ENCODE peak calls at places on chromosomes 11 and 22, in ten cellular contexts. F is uterus, Y is transverse colon, N is testis, L is A549, A is tibial nerve, O is endothelial cell of umbilical vein, Z is heart left ventricle, V is IMR-90, K is spleen. R is an unnamed sample.

GRCh38 chr11:2975594-2975993 is 16.5 kb downstream of the NAP1L4 start:
- DNase-seq in L (peak), V (peak), N (peak), Z (no peak), O (no peak), Y (no peak), F (no peak), A (no peak), K (no peak), R (peak)

GRCh38 chr11:115942043-115942442 is 437.8 kb upstream of the CADM1 start:
- DNase-seq in L (no peak), V (no peak), K (no peak), N (no peak), Z (no peak), F (no peak), O (no peak), A (no peak), Y (no peak), R (no peak)

GRCh38 chr11:44593194-44593593 is 27.7 kb downstream of the CD82 start:
- DNase-seq in F (no peak), A (no peak), N (no peak), Z (no peak), V (no peak), L (no peak), O (no peak), Y (no peak), K (no peak), R (no peak)

GRCh38 chr11:34600339-34601084 is 20.4 kb upstream of the EHF start:
- DNase-seq in O (no peak), K (no peak), L (peak), A (no peak), Z (no peak), F (no peak), Y (peak), V (peak), N (peak), R (no peak)

GRCh38 chr22:45101828-45102227 is 61.9 kb upstream of the NUP50 start:
- DNase-seq in L (peak), O (peak), N (peak), K (peak), A (no peak), Z (no peak), V (peak), Y (peak), F (peak), R (peak)

GRCh38 chr11:120273432-120273831 is 33.5 kb downstream of the POU2F3 start:
- DNase-seq in O (no peak), L (no peak), F (no peak), K (no peak), N (no peak), Z (no peak), Y (no peak), V (peak), A (no peak), R (no peak)

GRCh38 chr11:26483101-26483500 is 89.0 kb downstream of the MUC15 start:
- DNase-seq in Y (no peak), A (no peak), F (no peak), K (no peak), V (no peak), Z (no peak), N (no peak), O (no peak), L (no peak), R (no peak)

GRCh38 chr11:8018742-8019631 is 31.9 kb downstream of the EIF3F start:
- DNase-seq in L (peak), F (peak), K (peak), A (peak), Z (peak), O (peak), N (peak), V (peak), Y (peak), R (no peak)

GRCh38 chr11:6611092-6612007 is 666 bp downstream of the TAF10 start:
- DNase-seq in A (no peak), Z (peak), K (peak), V (peak), F (peak), N (peak), L (no peak), Y (peak), O (peak), R (peak)

GRCh38 chr22:32985899-32986772 is 72.0 kb downstream of the SYN3 start:
- DNase-seq in Z (no peak), L (peak), N (peak), V (peak), A (peak), Y (peak), F (peak), K (no peak), O (peak), R (peak)

GRCh38 chr22:48394787-48395620 is 1432.7 kb downstream of the BRD1 start:
- DNase-seq in K (no peak), N (no peak), A (no peak), L (no peak), O (no peak), V (no peak), Y (no peak), F (no peak), Z (no peak), R (no peak)

DNA sequence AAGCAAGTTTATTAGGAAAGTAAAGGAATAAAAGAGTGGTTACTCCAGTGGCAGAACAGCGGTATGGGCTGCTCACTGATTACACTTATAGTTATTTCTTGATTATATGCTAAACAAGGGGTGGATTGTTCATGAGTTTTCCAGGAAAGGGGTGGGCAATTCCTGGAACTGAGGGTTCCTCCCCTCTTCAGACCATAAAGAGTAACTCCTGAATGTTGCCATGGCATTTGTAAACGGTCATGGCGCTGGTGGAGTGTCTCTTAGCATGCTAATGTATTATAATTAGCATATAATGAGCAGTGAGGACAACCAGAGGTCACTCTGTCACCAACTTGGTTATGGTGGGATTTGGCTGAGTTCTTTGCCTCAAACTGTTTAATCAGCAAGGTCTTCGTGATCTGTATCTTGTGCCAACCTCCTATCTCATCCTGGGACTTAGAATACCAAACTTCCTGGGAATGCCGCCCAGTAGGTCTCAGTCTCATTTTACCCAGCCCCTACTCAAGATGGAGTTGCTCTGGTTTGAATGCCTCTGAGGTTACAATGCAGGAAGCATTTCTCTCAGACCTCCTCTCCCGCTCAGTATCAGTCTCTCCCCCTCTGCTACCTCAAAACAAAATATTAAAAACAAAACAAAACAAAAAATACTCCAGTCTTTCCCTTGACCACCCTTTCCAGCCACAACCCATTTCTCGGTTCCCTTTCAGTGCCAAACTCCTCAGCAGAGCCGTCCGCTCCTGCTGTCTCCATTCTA is 106.5 kb upstream of the SLC22A12 start:
- DNase-seq in L (no peak), Y (no peak), N (no peak), V (no peak), F (no peak), A (no peak), O (no peak), Z (no peak), K (no peak), R (no peak)
- TF ChIP-seq POLR2A in L (no peak), Y (no peak), N (no peak), V (no peak), F (no peak), A (no peak), O (no peak), Z (no peak), K (no peak), R (no peak)

GRCh38 chr11:66638177-66639065 is at the start of gene RBM4:
- DNase-seq in F (peak), Z (peak), L (peak), A (peak), K (peak), N (peak), Y (peak), O (peak), V (peak), R (peak)
- TF ChIP-seq CTCF in F (peak), Z (no peak), L (peak), A (no peak), K (no peak), N (no peak), Y (no peak), O (peak), V (no peak), R (no peak)

GRCh38 chr22:36002861-36003260 is 25.8 kb downstream of the RBFOX2 start:
- DNase-seq in F (no peak), O (no peak), N (no peak), L (no peak), Z (no peak), A (no peak), Y (no peak), K (no peak), V (no peak), R (no peak)
- TF ChIP-seq POLR2A in F (no peak), O (no peak), N (no peak), L (no peak), Z (no peak), A (no peak), Y (no peak), K (no peak), V (no peak), R (no peak)

GRCh38 chr22:27554106-27554814 is 247.3 kb downstream of the MN1 start:
- DNase-seq in O (peak), L (no peak), Y (peak), A (no peak), K (no peak), F (no peak), Z (no peak), N (peak), V (peak), R (peak)
- TF ChIP-seq CTCF in O (no peak), L (no peak), Y (no peak), A (no peak), K (no peak), F (no peak), Z (no peak), N (no peak), V (no peak), R (no peak)

GRCh38 chr11:207213-208176 is at the start of the genes BET1L and RIC8A:
- DNase-seq in V (peak), N (peak), K (peak), A (peak), Y (peak), F (peak), O (peak), L (peak), Z (peak), R (peak)
- TF ChIP-seq POLR2A in V (peak), N (peak), K (peak), A (peak), Y (peak), F (peak), O (peak), L (peak), Z (peak), R (peak)

GRCh38 chr11:119262668-119263351 is 54.1 kb downstream of the MCAM start:
- DNase-seq in K (no peak), N (no peak), O (peak), L (no peak), A (no peak), Z (no peak), F (no peak), Y (no peak), V (peak), R (peak)
- TF ChIP-seq CTCF in K (no peak), N (no peak), O (no peak), L (no peak), A (no peak), Z (no peak), F (no peak), Y (no peak), V (peak), R (no peak)

DNA sequence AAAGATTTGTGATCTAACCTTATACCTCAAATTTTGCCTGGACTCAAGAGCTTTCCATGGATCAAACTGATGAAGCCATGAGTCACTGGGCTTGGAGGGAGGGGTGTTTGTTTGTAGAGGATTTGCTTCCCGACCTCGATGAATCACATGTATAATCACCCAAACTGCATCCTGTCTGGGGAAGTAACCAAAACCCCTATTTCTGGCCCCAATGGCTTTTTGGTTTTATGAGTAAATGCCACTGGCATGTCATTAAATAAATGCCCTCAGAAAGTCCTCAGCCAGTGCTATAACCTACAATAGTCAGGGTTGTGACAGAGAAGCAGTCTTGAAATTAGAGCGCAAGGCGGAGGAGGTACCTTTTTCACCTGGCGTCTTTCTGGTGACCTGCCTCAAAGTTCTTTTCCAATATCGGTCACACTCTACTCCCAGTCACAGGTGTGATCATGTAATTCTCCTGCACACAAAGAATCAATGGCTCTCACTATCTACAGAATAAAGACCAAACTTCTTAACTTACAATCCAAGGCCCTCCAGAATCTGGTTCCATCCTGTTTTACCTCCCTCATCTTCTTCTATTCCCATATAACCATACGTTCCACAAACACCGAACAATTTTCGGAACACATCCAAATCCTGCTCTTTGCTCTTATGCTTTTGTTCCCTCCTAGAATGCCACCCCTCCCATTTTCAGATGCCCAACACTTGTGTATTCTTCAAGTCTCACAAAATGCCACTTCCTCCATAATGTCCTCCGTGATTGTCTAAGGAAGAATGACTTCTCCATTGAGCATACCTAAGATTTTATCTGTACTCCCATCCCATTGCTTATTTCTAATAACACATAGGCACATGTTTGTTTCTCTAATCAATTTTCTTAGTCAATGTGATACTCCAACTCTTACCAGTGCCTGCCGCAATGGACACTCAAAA is 81.3 kb upstream of the BLID start:
- DNase-seq in K (no peak), F (peak), V (peak), Z (no peak), L (peak), A (no peak), O (peak), N (no peak), Y (no peak), R (peak)
- TF ChIP-seq POLR2A in K (no peak), F (no peak), V (peak), Z (no peak), L (no peak), A (no peak), O (peak), N (no peak), Y (no peak), R (no peak)

GRCh38 chr11:111772535-111772934 is 6.3 kb upstream of the PPP2R1B start:
- DNase-seq in V (no peak), Y (no peak), O (no peak), A (no peak), F (no peak), K (no peak), L (no peak), N (no peak), Z (no peak), R (no peak)
- TF ChIP-seq CTCF in V (no peak), Y (no peak), O (no peak), A (no peak), F (no peak), K (no peak), L (no peak), N (no peak), Z (no peak), R (no peak)

DNA sequence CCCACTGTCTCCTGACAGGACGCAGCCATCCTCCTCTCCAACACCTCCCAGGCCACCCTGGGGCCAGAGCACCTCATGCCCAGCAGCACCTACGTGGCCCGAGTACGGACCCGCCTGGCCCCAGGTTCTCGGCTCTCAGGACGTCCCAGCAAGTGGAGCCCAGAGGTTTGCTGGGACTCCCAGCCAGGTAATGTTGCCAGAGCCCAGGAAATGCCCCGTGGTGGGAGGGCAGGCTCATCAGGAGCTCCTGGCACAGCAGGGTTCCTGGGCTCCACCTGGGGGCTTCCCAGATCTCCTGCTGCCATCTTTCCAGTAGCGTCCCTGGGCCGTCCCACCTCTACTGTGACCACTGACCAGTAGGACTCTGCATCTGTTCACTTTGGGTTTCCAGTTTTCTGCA is 16.2 kb downstream of the CSF2RB start:
- DNase-seq in Z (no peak), K (no peak), V (no peak), A (no peak), O (no peak), L (no peak), Y (no peak), F (no peak), N (no peak), R (no peak)
- TF ChIP-seq POLR2A in Z (no peak), K (no peak), V (no peak), A (no peak), O (no peak), L (no peak), Y (no peak), F (no peak), N (no peak), R (no peak)

DNA sequence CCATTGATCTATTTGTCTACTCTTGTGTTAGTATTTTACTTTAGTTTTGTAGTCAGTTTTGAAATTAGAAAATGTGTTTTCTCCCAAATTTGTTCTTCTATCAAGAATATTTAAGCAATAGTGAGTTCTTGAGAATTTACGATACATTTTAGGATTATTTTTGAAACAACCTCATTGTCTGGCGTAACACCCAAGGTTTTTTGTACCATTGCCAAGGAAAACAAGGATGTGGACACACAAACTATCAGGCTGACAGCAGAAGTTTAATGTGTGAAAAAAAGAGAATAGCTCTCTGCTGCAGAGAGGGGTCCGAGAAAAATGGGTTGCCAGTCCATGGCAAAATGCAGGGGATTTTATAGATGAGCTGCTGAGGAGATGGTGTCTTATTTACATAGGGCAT is 865.1 kb upstream of the CNTN5 start:
- DNase-seq in Y (no peak), N (no peak), V (no peak), F (no peak), O (no peak), L (no peak), A (no peak), K (no peak), Z (no peak), R (no peak)
- TF ChIP-seq CTCF in Y (no peak), N (no peak), V (no peak), F (no peak), O (no peak), L (no peak), A (no peak), K (no peak), Z (no peak), R (no peak)

R was measured in NB4.